ENCODE peak calls at places on chromosomes 13 and 19, in eight cellular contexts. H is GM13976; X is fibroblast of lung; Q is stimulated activated naive CD8-positive, alpha-beta T cell treated with anti-CD3 and anti-CD28 coated beads, Interleukin-15, Interleukin-2, amounts not matched to agents 100 U/mL and 50 U/mL, for 24 hours; L is T-cell; B is CD4-positive, alpha-beta memory T cell; E is activated naive CD8-positive, alpha-beta T cell treated with anti-CD3 and anti-CD28 coated beads for 36 hours; F is stimulated activated CD4-positive, alpha-beta T cell treated with anti-CD3 and anti-CD28 coated beads, Interleukin-15, amount 100 ng/mL, for 24 hours. P is an unnamed sample.

GRCh38 chr19:18397242-18398202 is at the start of gene LRRC25:
- DNase-seq in H (peak; percentile 80), X (no peak), Q (no peak), L (no peak), B (no peak), E (no peak), F (no peak), P (no peak)

GRCh38 chr19:35991731-35992450 is 3.1 kb upstream of the SDHAF1 start:
- DNase-seq in H (no peak), X (no peak), Q (no peak), L (no peak), B (no peak), E (no peak), F (no peak), P (no peak)

GRCh38 chr13:41802684-41803554 is 158.0 kb downstream of the VWA8 start:
- DNase-seq in H (no peak), X (peak; percentile 44), Q (peak; percentile 11), L (no peak), B (no peak), E (peak; percentile 14), F (peak; percentile 30), P (no peak)

GRCh38 chr13:90238433-90238832 is 1109.1 kb upstream of the MIR17HG start:
- DNase-seq in H (no peak), X (peak; percentile 2), Q (no peak), L (no peak), B (no peak), E (no peak), F (no peak), P (no peak)

GRCh38 chr19:57803594-57804325 is 11.0 kb downstream of the ZNF552 start:
- DNase-seq in H (no peak), X (peak; percentile 58), Q (peak; percentile 30), L (no peak), B (no peak), E (peak; percentile 25), F (peak; percentile 17), P (peak; percentile 64)

GRCh38 chr19:17113127-17113785 is 37.7 kb downstream of the MYO9B start:
- DNase-seq in H (no peak), X (no peak), Q (no peak), L (no peak), B (no peak), E (no peak), F (no peak), P (no peak)

GRCh38 chr19:6091771-6092291 is 18.5 kb downstream of the RFX2 start:
- DNase-seq in H (no peak), X (peak; percentile 40), Q (no peak), L (no peak), B (no peak), E (no peak), F (no peak), P (no peak)

GRCh38 chr13:23588576-23589141 is 18.4 kb downstream of the TNFRSF19 start:
- DNase-seq in H (no peak), X (no peak), Q (no peak), L (no peak), B (no peak), E (no peak), F (no peak), P (no peak)

GRCh38 chr13:50386527-50387123 is 371.4 kb downstream of the KCNRG start:
- DNase-seq in H (no peak), X (peak; percentile 85), Q (no peak), L (no peak), B (no peak), E (no peak), F (no peak), P (no peak)

GRCh38 chr13:23159205-23159586 is 21.6 kb upstream of the SGCG start:
- DNase-seq in H (peak; percentile 55), X (peak; percentile 69), Q (peak; percentile 35), L (no peak), B (no peak), E (peak; percentile 30), F (peak; percentile 55), P (peak; percentile 23)